ENCODE peak calls at places on chromosomes 2 and 18, in four cellular contexts. N, S, I and O are unnamed samples.
A peak's percentile ranks its signal among the peaks of the same experiment; 100 is the strongest.

GRCh38 chr2:13676269-13676668 is 956.2 kb upstream of the LRATD1 start:
- DNase-seq in I (no peak), N (no peak), S (no peak), O (no peak)

GRCh38 chr2:223725494-223725893 is 111.9 kb downstream of the AP1S3 start:
- DNase-seq in S (peak; percentile 90), N (peak; percentile 97), I (no peak), O (peak; percentile 62)

GRCh38 chr2:78262713-78263375 is 740.7 kb upstream of the LRRTM4 start:
- DNase-seq in N (no peak), I (no peak), S (no peak), O (no peak)

GRCh38 chr2:181462032-181462431 is 4.8 kb downstream of the ITGA4 start:
- DNase-seq in N (no peak), I (no peak), S (no peak), O (no peak)

GRCh38 chr2:104790100-104790811 is 63.7 kb upstream of the POU3F3 start:
- DNase-seq in I (no peak), S (no peak), N (no peak), O (no peak)

GRCh38 chr2:88680266-88680902 is 11.1 kb upstream of the RPIA start:
- DNase-seq in N (no peak), I (no peak), S (no peak), O (no peak)

GRCh38 chr2:41963661-41964525 is 83.9 kb upstream of the PKDCC start:
- DNase-seq in I (no peak), S (peak; percentile 79), N (peak; percentile 77), O (no peak)

GRCh38 chr2:74696758-74697327 is 42.8 kb downstream of the SEMA4F start:
- DNase-seq in S (no peak), N (no peak), I (no peak), O (no peak)

GRCh38 chr18:6885992-6886823 is 156.7 kb downstream of the ARHGAP28 start:
- DNase-seq in I (no peak), N (peak; percentile 24), S (no peak), O (no peak)

GRCh38 chr2:161146996-161147395 is 13.2 kb upstream of the TANK start:
- DNase-seq in S (no peak), N (no peak), I (no peak), O (no peak)

GRCh38 chr2:174901075-174901474 is 104.1 kb downstream of the CHN1 start:
- DNase-seq in S (no peak), I (peak; percentile 18), N (no peak), O (no peak)

GRCh38 chr2:38597115-38597514 is 5.6 kb downstream of the HNRNPLL start:
- DNase-seq in I (no peak), S (no peak), N (no peak), O (no peak)

GRCh38 chr2:38856165-38856564 is 19.6 kb downstream of the DHX57 start:
- DNase-seq in I (no peak), N (no peak), S (no peak), O (peak; percentile 43)

GRCh38 chr2:106124787-106125549 is 69.1 kb downstream of the UXS1 start:
- DNase-seq in S (no peak), N (no peak), I (no peak), O (peak; percentile 64)

GRCh38 chr2:167842047-167842446 is 405.3 kb downstream of the STK39 start:
- DNase-seq in I (no peak), N (no peak), S (no peak), O (no peak)

GRCh38 chr2:241314181-241314932 is 1.1 kb downstream of the HDLBP start:
- DNase-seq in I (no peak), S (no peak), N (peak; percentile 74), O (no peak)

GRCh38 chr18:37328946-37329719 is 236.5 kb downstream of the CELF4 start:
- DNase-seq in I (no peak), S (no peak), N (no peak), O (no peak)

GRCh38 chr2:20439503-20439902 is 7.4 kb upstream of the RHOB start:
- DNase-seq in S (peak; percentile 64), N (peak; percentile 42), I (no peak), O (no peak)

GRCh38 chr18:51153659-51154371 is 43.7 kb downstream of the MEX3C start:
- DNase-seq in S (no peak), N (no peak), I (peak; percentile 59), O (no peak)

GRCh38 chr18:9852266-9853081 is 33.3 kb upstream of the TXNDC2 start:
- DNase-seq in N (peak; percentile 27), I (no peak), S (no peak), O (no peak)

GRCh38 chr2:37342636-37343211 is 1.7 kb upstream of the QPCT start:
- DNase-seq in N (no peak), S (no peak), I (no peak), O (no peak)

GRCh38 chr18:3886575-3887322 is 436.8 kb downstream of the TGIF1 start:
- DNase-seq in N (no peak), S (no peak), I (no peak), O (no peak)

GRCh38 chr18:7633171-7633570 is 66.1 kb downstream of the PTPRM start:
- DNase-seq in N (no peak), S (no peak), I (no peak), O (no peak)

GRCh38 chr2:144449028-144449406 is 70.9 kb downstream of the ZEB2 start:
- DNase-seq in I (no peak), S (peak; percentile 73), N (peak; percentile 7), O (no peak)

GRCh38 chr2:76895469-76895868 is 626.7 kb downstream of the LRRTM4 start:
- DNase-seq in N (peak; percentile 3), I (no peak), S (no peak), O (no peak)

GRCh38 chr2:12759248-12759647 is 42.5 kb downstream of the TRIB2 start:
- DNase-seq in N (no peak), S (no peak), I (no peak), O (peak; percentile 45)

GRCh38 chr2:14633031-14633430 is 514 bp downstream of the LRATD1 start:
- DNase-seq in I (no peak), S (no peak), N (no peak), O (no peak)

GRCh38 chr2:71457123-71457958 is 4.0 kb downstream of the DYSF start:
- DNase-seq in I (no peak), S (no peak), N (no peak), O (no peak)

GRCh38 chr2:71455741-71456569 is 2.6 kb downstream of the DYSF start:
- DNase-seq in N (no peak), S (peak; percentile 81), I (no peak), O (no peak)

GRCh38 chr2:71457959-71458322 is 4.6 kb downstream of the DYSF start:
- DNase-seq in I (no peak), N (no peak), S (no peak), O (no peak)

GRCh38 chr2:71455011-71455740 is 1.8 kb downstream of the DYSF start:
- DNase-seq in I (no peak), N (no peak), S (no peak), O (no peak)

GRCh38 chr2:71456617-71457016 is 3.3 kb downstream of the DYSF start:
- DNase-seq in S (no peak), N (no peak), I (no peak), O (no peak)
- H3K27ac ChIP-seq in S (peak overlapping the region; percentile 67), N (peak overlapping the region; percentile 51), I (no peak overlapping the region), O (no peak overlapping the region)

DNA sequence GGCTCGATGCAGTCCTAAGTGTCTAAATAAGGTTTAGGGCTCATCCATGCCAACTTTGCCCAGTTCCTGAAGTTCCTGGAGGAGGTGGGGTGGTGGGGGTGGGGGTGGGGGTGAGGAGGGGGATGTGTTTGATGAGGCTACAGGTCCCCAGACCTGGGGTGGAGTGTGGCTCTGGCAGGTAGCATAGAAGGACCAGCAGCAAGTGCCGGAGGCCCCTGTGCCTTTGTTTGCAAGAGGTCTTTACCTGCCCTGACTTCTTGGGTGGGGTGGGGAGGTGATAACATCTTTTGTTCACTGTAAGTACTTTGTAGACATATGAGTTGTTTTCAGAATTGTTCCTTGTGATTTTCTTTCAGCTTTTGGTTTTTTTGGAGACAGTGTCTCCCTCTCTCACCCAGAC is 10.0 kb downstream of the SH3BP4 start:
- DNase-seq in I (no peak), S (peak; percentile 38), N (no peak), O (no peak)
- H3K27ac ChIP-seq in I (no peak overlapping the region), S (no peak overlapping the region), N (peak overlapping the region; percentile 43), O (no peak overlapping the region)

DNA sequence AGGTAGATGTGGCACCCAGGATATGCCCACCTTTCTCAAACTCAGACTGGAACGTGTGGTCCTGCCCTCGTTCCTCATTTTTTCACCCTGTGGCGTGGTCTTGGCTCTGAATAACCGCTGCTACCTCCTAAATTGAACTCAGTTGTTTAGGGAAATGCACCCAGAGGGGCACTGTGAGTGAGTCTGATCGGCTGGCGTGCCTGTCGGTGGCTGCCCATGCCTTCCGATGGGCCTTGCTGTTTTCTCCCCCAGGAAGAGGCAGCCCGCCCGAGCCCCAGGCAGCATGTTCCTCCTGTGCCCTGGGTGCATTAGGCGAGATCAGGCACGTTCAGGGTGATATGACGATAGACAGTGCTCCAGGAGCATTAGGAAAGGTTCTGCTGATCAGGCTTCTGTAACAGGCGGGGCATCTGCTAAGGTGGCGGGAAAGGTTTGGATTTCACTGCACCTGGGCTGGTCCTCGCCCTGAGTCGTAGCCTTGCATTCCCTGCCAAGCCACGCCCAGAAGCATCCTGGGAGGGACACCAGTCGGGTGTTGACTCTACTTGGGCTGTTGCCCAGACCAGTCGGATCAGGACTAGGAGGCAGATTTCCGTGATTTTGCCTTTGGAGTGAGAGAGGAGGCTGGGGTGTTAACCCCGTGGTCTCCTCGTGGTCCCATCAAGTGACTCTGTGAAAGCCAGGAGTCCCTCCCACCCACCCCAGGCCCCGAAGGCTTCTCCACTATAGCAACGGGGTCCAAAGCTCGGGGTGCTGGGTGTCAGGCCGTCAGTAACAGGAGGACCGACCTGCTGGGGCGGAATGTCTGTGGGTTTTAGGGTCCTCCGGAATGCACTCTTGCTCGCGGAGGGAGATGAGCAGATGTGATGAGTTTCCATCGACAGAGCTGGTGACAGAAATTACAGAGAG is 75.1 kb downstream of the SH3BP4 start:
- DNase-seq in S (no peak), I (no peak), N (peak; percentile 81), O (peak; percentile 96)
- H3K27ac ChIP-seq in S (no peak overlapping the region), I (no peak overlapping the region), N (peak overlapping the region; percentile 96), O (peak overlapping the region; percentile 100)

GRCh38 chr2:40155728-40156127 is 296.2 kb downstream of the SLC8A1 start:
- DNase-seq in N (no peak), S (no peak), I (no peak), O (no peak)
- H3K27ac ChIP-seq in N (no peak overlapping the region), S (no peak overlapping the region), I (no peak overlapping the region), O (no peak overlapping the region)

DNA sequence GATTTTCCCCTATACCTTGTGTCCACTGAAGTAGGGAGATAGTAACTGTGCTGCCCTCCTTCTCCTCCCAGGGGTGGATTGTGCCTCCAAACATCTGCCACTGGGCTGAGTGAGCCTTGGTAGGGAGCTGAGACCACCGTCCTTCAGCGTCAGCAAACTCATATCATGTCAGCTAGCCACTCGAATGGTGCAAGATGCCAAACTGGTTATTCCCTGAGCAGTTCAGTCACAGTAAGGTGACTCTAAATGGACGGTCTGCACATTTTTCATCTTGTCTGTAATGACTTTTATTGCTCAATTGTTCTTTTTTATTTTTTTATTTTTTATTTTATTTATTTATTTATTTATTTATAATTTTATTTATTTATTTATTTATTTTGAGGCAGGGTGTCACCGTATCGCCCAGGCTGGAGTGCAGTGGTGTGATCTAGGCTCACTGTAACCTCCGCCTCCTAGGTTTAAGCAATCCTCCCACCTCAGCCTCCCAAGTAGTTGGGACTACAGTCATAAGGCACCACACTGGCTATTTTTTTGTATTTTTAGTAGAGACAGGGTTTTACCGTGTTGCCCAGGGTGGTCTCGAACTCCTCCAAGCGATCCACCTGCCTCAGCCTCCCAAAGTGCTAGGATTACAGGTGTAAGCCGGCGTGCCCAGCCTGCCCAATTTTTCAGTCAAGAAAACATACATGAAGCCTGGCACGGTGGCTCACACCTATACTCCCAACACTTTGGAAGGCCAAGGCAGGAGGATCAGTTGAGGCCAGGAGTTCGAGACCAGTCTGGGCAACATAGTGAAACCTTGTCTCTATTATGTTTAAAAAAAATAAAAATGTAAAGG is 8.8 kb downstream of the PCBP1 start:
- DNase-seq in S (peak; percentile 52), N (no peak), I (no peak), O (no peak)
- H3K27ac ChIP-seq in S (peak overlapping the region; percentile 89), N (peak overlapping the region; percentile 62), I (peak overlapping the region; percentile 90), O (peak overlapping the region; percentile 84)

GRCh38 chr18:12359515-12359927 is 17.5 kb downstream of the AFG3L2 start:
- DNase-seq in I (no peak), N (no peak), S (no peak), O (no peak)
- H3K27ac ChIP-seq in I (no peak overlapping the region), N (no peak overlapping the region), S (no peak overlapping the region), O (no peak overlapping the region)